ENCODE peak calls at places on chromosome 5, in four cellular contexts. One of them, this sample, is unnamed. For H3K27me3, the result is how much of the 10 kb centered on the place peaks cover.

GRCh38 chr5:8685704-8686103 is 816.8 kb downstream of the MTRR start:
- DNase-seq in upper lobe of right lung: no peak
- DNase-seq in ovary: no peak
- DNase-seq in gastrocnemius medialis: no peak
- DNase-seq in this sample: no peak

GRCh38 chr5:143209881-143210395 is 193.5 kb downstream of the NR3C1 start:
- DNase-seq in ovary: no peak
- DNase-seq in upper lobe of right lung: no peak
- DNase-seq in gastrocnemius medialis: no peak
- DNase-seq in this sample: no peak

GRCh38 chr5:154288145-154288544 is 97.6 kb downstream of the GALNT10 start:
- DNase-seq in upper lobe of right lung: no peak
- DNase-seq in gastrocnemius medialis: no peak
- DNase-seq in ovary: peak
- DNase-seq in this sample: no peak

GRCh38 chr5:143887302-143887638 is 75.3 kb downstream of the HMHB1 start:
- DNase-seq in upper lobe of right lung: no peak
- DNase-seq in gastrocnemius medialis: no peak
- DNase-seq in ovary: peak
- DNase-seq in this sample: no peak

GRCh38 chr5:153352685-153353219 is 137.7 kb upstream of the GRIA1 start:
- DNase-seq in gastrocnemius medialis: no peak
- DNase-seq in upper lobe of right lung: no peak
- DNase-seq in ovary: no peak
- DNase-seq in this sample: no peak

GRCh38 chr5:142486581-142486980 is 161.8 kb upstream of the SPRY4 start:
- DNase-seq in ovary: no peak
- DNase-seq in upper lobe of right lung: no peak
- DNase-seq in gastrocnemius medialis: no peak
- DNase-seq in this sample: no peak

GRCh38 chr5:38339446-38339845 is 81.1 kb downstream of the EGFLAM start:
- DNase-seq in ovary: no peak
- DNase-seq in upper lobe of right lung: no peak
- DNase-seq in gastrocnemius medialis: no peak
- DNase-seq in this sample: no peak

GRCh38 chr5:158746979-158747378 is 352.7 kb downstream of the EBF1 start:
- DNase-seq in gastrocnemius medialis: no peak
- DNase-seq in upper lobe of right lung: no peak
- DNase-seq in ovary: no peak
- DNase-seq in this sample: no peak

GRCh38 chr5:144547098-144547499 is 376.4 kb downstream of the KCTD16 start:
- DNase-seq in upper lobe of right lung: no peak
- DNase-seq in gastrocnemius medialis: no peak
- DNase-seq in ovary: no peak
- DNase-seq in this sample: no peak

GRCh38 chr5:162593881-162594280 is 526.3 kb downstream of the GABRG2 start:
- DNase-seq in upper lobe of right lung: no peak
- DNase-seq in ovary: no peak
- DNase-seq in gastrocnemius medialis: no peak
- DNase-seq in this sample: no peak

GRCh38 chr5:107476783-107477182 is 194.0 kb downstream of the EFNA5 start:
- DNase-seq in upper lobe of right lung: no peak
- DNase-seq in ovary: no peak
- DNase-seq in gastrocnemius medialis: no peak
- DNase-seq in this sample: no peak

GRCh38 chr5:38655691-38656090 is 99.2 kb upstream of the LIFR start:
- DNase-seq in upper lobe of right lung: no peak
- DNase-seq in ovary: no peak
- DNase-seq in gastrocnemius medialis: no peak
- DNase-seq in this sample: no peak

GRCh38 chr5:66617223-66617861 is 21.1 kb downstream of the MAST4 start:
- DNase-seq in upper lobe of right lung: no peak
- DNase-seq in ovary: no peak
- DNase-seq in gastrocnemius medialis: no peak
- DNase-seq in this sample: no peak

GRCh38 chr5:65907138-65907537 is 19.2 kb upstream of the ERBIN start:
- DNase-seq in upper lobe of right lung: no peak
- DNase-seq in ovary: no peak
- DNase-seq in gastrocnemius medialis: no peak
- DNase-seq in this sample: no peak

GRCh38 chr5:154249786-154250185 is 59.3 kb downstream of the GALNT10 start:
- DNase-seq in upper lobe of right lung: no peak
- DNase-seq in ovary: no peak
- DNase-seq in gastrocnemius medialis: no peak
- DNase-seq in this sample: no peak

GRCh38 chr5:166961028-166961427 is 1330.4 kb upstream of the WWC1 start:
- DNase-seq in ovary: no peak
- DNase-seq in gastrocnemius medialis: no peak
- DNase-seq in upper lobe of right lung: no peak
- DNase-seq in this sample: no peak

GRCh38 chr5:3943803-3944202 is 348.2 kb downstream of the IRX1 start:
- DNase-seq in upper lobe of right lung: no peak
- DNase-seq in gastrocnemius medialis: no peak
- DNase-seq in ovary: no peak
- DNase-seq in this sample: no peak

GRCh38 chr5:6902597-6902996 is 189.4 kb downstream of the TENT4A start:
- DNase-seq in gastrocnemius medialis: no peak
- DNase-seq in upper lobe of right lung: no peak
- DNase-seq in ovary: no peak
- DNase-seq in this sample: no peak

GRCh38 chr5:58462623-58463230 is 2.8 kb upstream of the PLK2 start:
- DNase-seq in upper lobe of right lung: no peak
- DNase-seq in gastrocnemius medialis: no peak
- DNase-seq in ovary: no peak
- DNase-seq in this sample: no peak

GRCh38 chr5:5490774-5491347 is 68.4 kb downstream of the ICE1 start:
- DNase-seq in ovary: no peak
- DNase-seq in upper lobe of right lung: no peak
- DNase-seq in gastrocnemius medialis: peak
- DNase-seq in this sample: no peak

GRCh38 chr5:172177232-172177631 is 10.8 kb downstream of the STK10 start:
- DNase-seq in upper lobe of right lung: no peak
- DNase-seq in gastrocnemius medialis: no peak
- DNase-seq in ovary: no peak
- DNase-seq in this sample: no peak

GRCh38 chr5:131381011-131381410 is 117.2 kb downstream of the CDC42SE2 start:
- DNase-seq in ovary: no peak
- DNase-seq in upper lobe of right lung: no peak
- DNase-seq in gastrocnemius medialis: no peak
- DNase-seq in this sample: no peak

GRCh38 chr5:61635271-61635670 is 303.2 kb downstream of the ZSWIM6 start:
- DNase-seq in gastrocnemius medialis: no peak
- DNase-seq in ovary: no peak
- DNase-seq in upper lobe of right lung: no peak
- DNase-seq in this sample: no peak

GRCh38 chr5:14995229-14995628 is 123.7 kb upstream of the ANKH start:
- DNase-seq in ovary: no peak
- DNase-seq in gastrocnemius medialis: no peak
- DNase-seq in upper lobe of right lung: no peak
- DNase-seq in this sample: no peak

GRCh38 chr5:148729182-148729581 is 74.9 kb upstream of the HTR4 start:
- DNase-seq in upper lobe of right lung: no peak
- DNase-seq in ovary: no peak
- DNase-seq in gastrocnemius medialis: no peak
- DNase-seq in this sample: no peak

GRCh38 chr5:126837242-126837641 is 60.3 kb downstream of the LMNB1 start:
- DNase-seq in upper lobe of right lung: no peak
- DNase-seq in gastrocnemius medialis: no peak
- DNase-seq in ovary: no peak
- DNase-seq in this sample: no peak

GRCh38 chr5:153901449-153901848 is 137.3 kb downstream of the FAM114A2 start:
- DNase-seq in upper lobe of right lung: no peak
- DNase-seq in ovary: no peak
- DNase-seq in gastrocnemius medialis: no peak
- DNase-seq in this sample: no peak

GRCh38 chr5:180922932-180923331 is 24.0 kb downstream of the BTNL8 start:
- DNase-seq in upper lobe of right lung: no peak
- DNase-seq in gastrocnemius medialis: no peak
- DNase-seq in ovary: no peak
- DNase-seq in this sample: no peak

GRCh38 chr5:69368458-69369368 is 607 bp downstream of the AK6 start:
- DNase-seq in upper lobe of right lung: no peak
- DNase-seq in gastrocnemius medialis: no peak
- DNase-seq in ovary: no peak
- DNase-seq in this sample: no peak

GRCh38 chr5:129271309-129271708 is 176.8 kb downstream of the ISOC1 start:
- DNase-seq in upper lobe of right lung: no peak
- DNase-seq in gastrocnemius medialis: no peak
- DNase-seq in ovary: no peak
- DNase-seq in this sample: no peak

GRCh38 chr5:134120386-134121138 is 6.1 kb downstream of the TCF7 start:
- DNase-seq in gastrocnemius medialis: no peak
- DNase-seq in upper lobe of right lung: no peak
- DNase-seq in ovary: no peak
- DNase-seq in this sample: no peak

GRCh38 chr5:54007822-54008777 is 302.3 kb downstream of the ARL15 start:
- DNase-seq in upper lobe of right lung: no peak
- DNase-seq in ovary: no peak
- DNase-seq in gastrocnemius medialis: no peak
- DNase-seq in this sample: no peak

GRCh38 chr5:95620870-95621838 is 1.3 kb downstream of the GPR150 start:
- DNase-seq in upper lobe of right lung: peak
- DNase-seq in gastrocnemius medialis: no peak
- DNase-seq in ovary: no peak
- DNase-seq in this sample: no peak

GRCh38 chr5:150158170-150158949 is 2.7 kb upstream of the PDGFRB start:
- DNase-seq in ovary: peak
- DNase-seq in gastrocnemius medialis: no peak
- DNase-seq in upper lobe of right lung: no peak
- DNase-seq in this sample: no peak

GRCh38 chr5:31596354-31596753 is 42.6 kb upstream of the PDZD2 start:
- DNase-seq in ovary: no peak
- DNase-seq in upper lobe of right lung: no peak
- DNase-seq in gastrocnemius medialis: no peak
- DNase-seq in this sample: no peak
- H3K27me3 ChIP-seq in ovary: under half
- H3K27me3 ChIP-seq in upper lobe of right lung: under half
- H3K27me3 ChIP-seq in gastrocnemius medialis: under half
- H3K27me3 ChIP-seq in this sample: under half

GRCh38 chr5:25027016-25027415 is 382.2 kb upstream of the CDH10 start:
- DNase-seq in ovary: no peak
- DNase-seq in upper lobe of right lung: no peak
- DNase-seq in gastrocnemius medialis: no peak
- DNase-seq in this sample: no peak
- H3K4me3 ChIP-seq in ovary: no peak
- H3K4me3 ChIP-seq in upper lobe of right lung: no peak
- H3K4me3 ChIP-seq in gastrocnemius medialis: no peak
- H3K4me3 ChIP-seq in this sample: no peak

GRCh38 chr5:173434270-173434669 is 106.1 kb upstream of the STC2 start:
- DNase-seq in ovary: no peak
- DNase-seq in gastrocnemius medialis: no peak
- DNase-seq in upper lobe of right lung: no peak
- DNase-seq in this sample: no peak

GRCh38 chr5:173429489-173430150 is 101.4 kb upstream of the STC2 start:
- DNase-seq in upper lobe of right lung: no peak
- DNase-seq in gastrocnemius medialis: no peak
- DNase-seq in ovary: no peak
- DNase-seq in this sample: no peak

GRCh38 chr5:173435543-173435942 is 107.3 kb upstream of the STC2 start:
- DNase-seq in ovary: no peak
- DNase-seq in upper lobe of right lung: no peak
- DNase-seq in gastrocnemius medialis: no peak
- DNase-seq in this sample: no peak

DNA sequence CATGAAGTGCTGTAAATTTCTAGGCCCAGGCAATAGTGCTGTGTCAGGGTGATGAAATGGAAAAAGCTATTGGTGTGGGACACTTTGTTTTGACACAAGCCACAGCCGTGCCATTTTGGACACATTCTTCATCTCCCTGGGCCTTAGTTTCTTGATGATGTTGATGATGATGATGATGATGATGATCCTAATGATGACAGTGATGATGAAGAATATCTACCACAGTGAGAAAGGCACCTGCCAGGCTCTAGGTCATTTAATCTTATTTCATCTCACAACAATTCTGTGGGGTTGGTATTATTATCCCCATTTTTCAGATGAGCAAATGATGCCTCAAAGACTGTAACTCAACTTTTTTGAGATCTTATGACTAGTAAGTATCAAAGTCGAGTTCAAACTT is 102.2 kb upstream of the STC2 start:
- DNase-seq in ovary: no peak
- DNase-seq in upper lobe of right lung: no peak
- DNase-seq in gastrocnemius medialis: no peak
- DNase-seq in this sample: no peak
- H3K27me3 ChIP-seq in ovary: under half
- H3K27me3 ChIP-seq in upper lobe of right lung: under half
- H3K27me3 ChIP-seq in gastrocnemius medialis: under half
- H3K27me3 ChIP-seq in this sample: under half

DNA sequence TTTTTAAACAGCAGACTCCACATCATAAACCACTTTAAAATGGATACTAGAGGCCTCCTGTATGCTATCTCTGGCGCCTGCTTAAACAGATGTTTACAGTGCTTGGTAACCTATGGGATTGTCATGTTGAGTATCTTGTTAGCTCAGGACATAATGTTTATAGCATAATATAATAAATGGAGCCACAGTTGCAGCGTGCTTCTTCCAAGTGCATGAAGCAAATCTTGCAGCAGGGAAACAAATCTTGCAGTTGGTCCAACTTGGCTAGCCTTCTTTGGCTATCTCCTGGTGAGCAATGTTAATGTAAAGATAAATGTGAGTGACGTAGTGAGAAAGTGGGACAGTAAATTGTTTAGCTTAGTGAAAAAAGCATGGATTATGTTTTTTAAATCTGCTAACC is 2.8 kb downstream of the GHR start:
- DNase-seq in ovary: no peak
- DNase-seq in gastrocnemius medialis: no peak
- DNase-seq in upper lobe of right lung: no peak
- DNase-seq in this sample: no peak
- H3K4me3 ChIP-seq in ovary: no peak
- H3K4me3 ChIP-seq in gastrocnemius medialis: peak
- H3K4me3 ChIP-seq in upper lobe of right lung: no peak
- H3K4me3 ChIP-seq in this sample: no peak

GRCh38 chr5:77628840-77629552 is 9.5 kb downstream of the OTP start:
- DNase-seq in gastrocnemius medialis: no peak
- DNase-seq in ovary: no peak
- DNase-seq in upper lobe of right lung: no peak
- DNase-seq in this sample: no peak
- H3K27me3 ChIP-seq in gastrocnemius medialis: half or more
- H3K27me3 ChIP-seq in ovary: under half
- H3K27me3 ChIP-seq in upper lobe of right lung: half or more
- H3K27me3 ChIP-seq in this sample: under half

GRCh38 chr5:10762776-10763500 is 1.9 kb upstream of the DAP start:
- DNase-seq in gastrocnemius medialis: no peak
- DNase-seq in ovary: no peak
- DNase-seq in upper lobe of right lung: no peak
- DNase-seq in this sample: no peak
- H3K4me3 ChIP-seq in gastrocnemius medialis: no peak
- H3K4me3 ChIP-seq in ovary: no peak
- H3K4me3 ChIP-seq in upper lobe of right lung: no peak
- H3K4me3 ChIP-seq in this sample: no peak

DNA sequence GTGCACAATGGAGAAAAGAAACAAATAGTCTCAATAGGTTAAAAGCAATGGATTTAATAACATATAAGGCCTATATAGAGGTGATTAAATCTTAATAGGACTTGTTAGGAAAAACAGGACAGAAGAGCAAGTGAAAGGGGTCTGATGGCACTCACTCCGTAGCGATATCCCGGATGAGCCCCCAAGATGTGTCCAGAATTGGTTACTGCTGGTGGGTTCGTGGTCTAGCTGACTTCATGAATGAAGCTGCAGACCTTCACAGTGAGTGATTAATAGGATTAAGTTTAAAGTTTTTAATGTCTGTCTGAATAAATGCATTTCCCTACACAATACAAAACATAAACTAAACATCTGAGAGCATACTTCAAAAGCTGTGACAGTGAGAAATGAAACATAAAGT is 110.4 kb upstream of the FAM174A start:
- DNase-seq in upper lobe of right lung: no peak
- DNase-seq in ovary: no peak
- DNase-seq in gastrocnemius medialis: no peak
- DNase-seq in this sample: no peak
- H3K27me3 ChIP-seq in upper lobe of right lung: under half
- H3K27me3 ChIP-seq in ovary: under half
- H3K27me3 ChIP-seq in gastrocnemius medialis: under half
- H3K27me3 ChIP-seq in this sample: under half